ENCODE peak calls at places on chromosomes 5 and 9, in ten cellular contexts. One of them, this sample, is unnamed.

GRCh38 chr5:93294184-93294583 is 286.8 kb downstream of the NR2F1-AS1 start:
- DNase-seq in brain microvascular endothelial cell: no peak
- DNase-seq in GM12865: no peak
- DNase-seq in CD4-positive, alpha-beta T cell: no peak
- DNase-seq in HCT116: no peak
- DNase-seq in HFF-Myc: no peak
- DNase-seq in GM20000: no peak
- DNase-seq in mammary epithelial cell: peak
- DNase-seq in AG10803: peak
- DNase-seq in foreskin fibroblast: peak
- DNase-seq in this sample: no peak

GRCh38 chr5:132378580-132378979 is 9.1 kb downstream of the SLC22A5 start:
- DNase-seq in GM20000: no peak
- DNase-seq in mammary epithelial cell: no peak
- DNase-seq in CD4-positive, alpha-beta T cell: no peak
- DNase-seq in GM12865: no peak
- DNase-seq in foreskin fibroblast: peak
- DNase-seq in HFF-Myc: no peak
- DNase-seq in HCT116: no peak
- DNase-seq in AG10803: no peak
- DNase-seq in brain microvascular endothelial cell: no peak
- DNase-seq in this sample: no peak

GRCh38 chr5:158769702-158770101 is 330.0 kb downstream of the EBF1 start:
- DNase-seq in foreskin fibroblast: no peak
- DNase-seq in mammary epithelial cell: no peak
- DNase-seq in HCT116: no peak
- DNase-seq in GM20000: no peak
- DNase-seq in CD4-positive, alpha-beta T cell: no peak
- DNase-seq in brain microvascular endothelial cell: no peak
- DNase-seq in AG10803: peak
- DNase-seq in GM12865: no peak
- DNase-seq in HFF-Myc: no peak
- DNase-seq in this sample: no peak

GRCh38 chr5:9240431-9240830 is 305.4 kb downstream of the SEMA5A start:
- DNase-seq in brain microvascular endothelial cell: no peak
- DNase-seq in HCT116: no peak
- DNase-seq in mammary epithelial cell: no peak
- DNase-seq in AG10803: no peak
- DNase-seq in GM20000: no peak
- DNase-seq in GM12865: no peak
- DNase-seq in CD4-positive, alpha-beta T cell: no peak
- DNase-seq in foreskin fibroblast: no peak
- DNase-seq in HFF-Myc: no peak
- DNase-seq in this sample: no peak

GRCh38 chr9:91795500-91796241 is 154.4 kb downstream of the ROR2 start:
- DNase-seq in HCT116: peak
- DNase-seq in GM20000: no peak
- DNase-seq in GM12865: no peak
- DNase-seq in brain microvascular endothelial cell: no peak
- DNase-seq in foreskin fibroblast: peak
- DNase-seq in AG10803: no peak
- DNase-seq in CD4-positive, alpha-beta T cell: no peak
- DNase-seq in mammary epithelial cell: peak
- DNase-seq in HFF-Myc: no peak
- DNase-seq in this sample: no peak

GRCh38 chr9:85377751-85378289 is 363.9 kb downstream of the AGTPBP1 start:
- DNase-seq in mammary epithelial cell: peak
- DNase-seq in GM20000: no peak
- DNase-seq in HCT116: no peak
- DNase-seq in AG10803: no peak
- DNase-seq in foreskin fibroblast: peak
- DNase-seq in GM12865: peak
- DNase-seq in CD4-positive, alpha-beta T cell: no peak
- DNase-seq in brain microvascular endothelial cell: no peak
- DNase-seq in HFF-Myc: no peak
- DNase-seq in this sample: no peak

GRCh38 chr9:33318225-33318624 is 27.9 kb downstream of the NFX1 start:
- DNase-seq in brain microvascular endothelial cell: no peak
- DNase-seq in GM20000: no peak
- DNase-seq in HFF-Myc: no peak
- DNase-seq in CD4-positive, alpha-beta T cell: no peak
- DNase-seq in foreskin fibroblast: peak
- DNase-seq in mammary epithelial cell: no peak
- DNase-seq in HCT116: no peak
- DNase-seq in AG10803: no peak
- DNase-seq in GM12865: no peak
- DNase-seq in this sample: no peak

GRCh38 chr5:154215531-154215930 is 25.0 kb downstream of the GALNT10 start:
- DNase-seq in AG10803: no peak
- DNase-seq in HFF-Myc: no peak
- DNase-seq in HCT116: no peak
- DNase-seq in foreskin fibroblast: no peak
- DNase-seq in GM12865: no peak
- DNase-seq in GM20000: no peak
- DNase-seq in mammary epithelial cell: peak
- DNase-seq in CD4-positive, alpha-beta T cell: no peak
- DNase-seq in brain microvascular endothelial cell: no peak
- DNase-seq in this sample: no peak

GRCh38 chr5:73640861-73641320 is 14.9 kb downstream of the ARHGEF28 start:
- DNase-seq in CD4-positive, alpha-beta T cell: no peak
- DNase-seq in brain microvascular endothelial cell: no peak
- DNase-seq in HCT116: no peak
- DNase-seq in HFF-Myc: no peak
- DNase-seq in foreskin fibroblast: peak
- DNase-seq in mammary epithelial cell: no peak
- DNase-seq in GM12865: no peak
- DNase-seq in AG10803: peak
- DNase-seq in GM20000: no peak
- DNase-seq in this sample: no peak

GRCh38 chr5:134053840-134054338 is 49.1 kb upstream of the VDAC1 start:
- DNase-seq in mammary epithelial cell: peak
- DNase-seq in GM12865: no peak
- DNase-seq in AG10803: peak
- DNase-seq in HCT116: peak
- DNase-seq in foreskin fibroblast: peak
- DNase-seq in brain microvascular endothelial cell: no peak
- DNase-seq in HFF-Myc: no peak
- DNase-seq in CD4-positive, alpha-beta T cell: no peak
- DNase-seq in GM20000: no peak
- DNase-seq in this sample: no peak

GRCh38 chr5:150077060-150077459 is 9.3 kb downstream of the CSF1R start:
- DNase-seq in HCT116: no peak
- DNase-seq in GM20000: peak
- DNase-seq in brain microvascular endothelial cell: no peak
- DNase-seq in foreskin fibroblast: no peak
- DNase-seq in mammary epithelial cell: no peak
- DNase-seq in GM12865: no peak
- DNase-seq in AG10803: no peak
- DNase-seq in HFF-Myc: no peak
- DNase-seq in CD4-positive, alpha-beta T cell: no peak
- DNase-seq in this sample: no peak

GRCh38 chr5:171534009-171534895 is 114.8 kb downstream of the FGF18 start:
- DNase-seq in foreskin fibroblast: no peak
- DNase-seq in GM20000: no peak
- DNase-seq in AG10803: no peak
- DNase-seq in mammary epithelial cell: peak
- DNase-seq in GM12865: no peak
- DNase-seq in brain microvascular endothelial cell: no peak
- DNase-seq in HCT116: no peak
- DNase-seq in CD4-positive, alpha-beta T cell: no peak
- DNase-seq in HFF-Myc: no peak
- DNase-seq in this sample: no peak

DNA sequence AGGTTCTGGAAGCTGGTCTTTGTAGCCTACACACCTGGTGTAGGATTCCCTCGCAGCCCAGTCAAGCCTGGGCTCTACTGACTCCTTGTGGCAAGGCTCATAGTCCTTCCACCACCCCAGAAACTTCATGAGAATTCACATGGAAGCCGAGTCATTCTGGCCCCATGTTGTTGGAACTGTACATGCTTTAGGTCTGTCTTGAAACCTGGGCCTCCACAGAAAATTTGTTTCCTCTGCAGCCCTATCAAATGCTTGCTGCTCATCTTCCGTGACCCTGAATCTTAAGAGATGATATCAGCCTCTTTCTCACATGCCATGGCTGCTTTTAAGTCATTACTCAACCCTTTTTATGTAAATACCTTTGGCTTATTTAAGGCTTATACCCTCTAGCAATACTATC is 113.4 kb upstream of the GRHPR start:
- DNase-seq in brain microvascular endothelial cell: no peak
- DNase-seq in GM12865: peak
- DNase-seq in foreskin fibroblast: peak
- DNase-seq in GM20000: peak
- DNase-seq in mammary epithelial cell: peak
- DNase-seq in CD4-positive, alpha-beta T cell: no peak
- DNase-seq in HCT116: no peak
- DNase-seq in HFF-Myc: no peak
- DNase-seq in AG10803: no peak
- DNase-seq in this sample: no peak
- TF ChIP-seq CTCF in brain microvascular endothelial cell: peak
- TF ChIP-seq CTCF in GM12865: peak
- TF ChIP-seq CTCF in foreskin fibroblast: peak
- TF ChIP-seq CTCF in GM20000: peak
- TF ChIP-seq CTCF in mammary epithelial cell: peak
- TF ChIP-seq CTCF in CD4-positive, alpha-beta T cell: peak
- TF ChIP-seq CTCF in HCT116: peak
- TF ChIP-seq CTCF in HFF-Myc: peak
- TF ChIP-seq CTCF in AG10803: no peak
- TF ChIP-seq CTCF in this sample: peak

GRCh38 chr9:28853487-28853886 is 1280.2 kb upstream of the C9orf72 start:
- DNase-seq in AG10803: no peak
- DNase-seq in foreskin fibroblast: no peak
- DNase-seq in brain microvascular endothelial cell: no peak
- DNase-seq in HFF-Myc: no peak
- DNase-seq in mammary epithelial cell: no peak
- DNase-seq in GM12865: no peak
- DNase-seq in HCT116: no peak
- DNase-seq in CD4-positive, alpha-beta T cell: no peak
- DNase-seq in GM20000: no peak
- DNase-seq in this sample: no peak
- TF ChIP-seq CTCF in AG10803: no peak
- TF ChIP-seq CTCF in foreskin fibroblast: no peak
- TF ChIP-seq CTCF in brain microvascular endothelial cell: no peak
- TF ChIP-seq CTCF in HFF-Myc: no peak
- TF ChIP-seq CTCF in mammary epithelial cell: no peak
- TF ChIP-seq CTCF in GM12865: no peak
- TF ChIP-seq CTCF in HCT116: no peak
- TF ChIP-seq CTCF in CD4-positive, alpha-beta T cell: no peak
- TF ChIP-seq CTCF in GM20000: no peak
- TF ChIP-seq CTCF in this sample: no peak

GRCh38 chr5:155260798-155261197 is 247.2 kb downstream of the KIF4B start:
- DNase-seq in foreskin fibroblast: no peak
- DNase-seq in mammary epithelial cell: no peak
- DNase-seq in GM12865: peak
- DNase-seq in CD4-positive, alpha-beta T cell: no peak
- DNase-seq in AG10803: no peak
- DNase-seq in HFF-Myc: no peak
- DNase-seq in HCT116: peak
- DNase-seq in GM20000: no peak
- DNase-seq in brain microvascular endothelial cell: no peak
- DNase-seq in this sample: no peak
- TF ChIP-seq CTCF in foreskin fibroblast: no peak
- TF ChIP-seq CTCF in mammary epithelial cell: peak
- TF ChIP-seq CTCF in GM12865: peak
- TF ChIP-seq CTCF in CD4-positive, alpha-beta T cell: no peak
- TF ChIP-seq CTCF in AG10803: no peak
- TF ChIP-seq CTCF in HFF-Myc: no peak
- TF ChIP-seq CTCF in HCT116: peak
- TF ChIP-seq CTCF in GM20000: no peak
- TF ChIP-seq CTCF in brain microvascular endothelial cell: no peak
- TF ChIP-seq CTCF in this sample: peak

GRCh38 chr9:27569406-27569805 is 3.9 kb downstream of the C9orf72 start:
- DNase-seq in HCT116: no peak
- DNase-seq in GM12865: no peak
- DNase-seq in mammary epithelial cell: peak
- DNase-seq in brain microvascular endothelial cell: no peak
- DNase-seq in CD4-positive, alpha-beta T cell: no peak
- DNase-seq in GM20000: no peak
- DNase-seq in AG10803: no peak
- DNase-seq in foreskin fibroblast: no peak
- DNase-seq in HFF-Myc: no peak
- DNase-seq in this sample: no peak

GRCh38 chr9:27572566-27572917 is 739 bp downstream of the C9orf72 start:
- DNase-seq in foreskin fibroblast: no peak
- DNase-seq in AG10803: peak
- DNase-seq in HFF-Myc: no peak
- DNase-seq in GM12865: peak
- DNase-seq in brain microvascular endothelial cell: peak
- DNase-seq in mammary epithelial cell: peak
- DNase-seq in GM20000: peak
- DNase-seq in CD4-positive, alpha-beta T cell: peak
- DNase-seq in HCT116: no peak
- DNase-seq in this sample: peak

GRCh38 chr9:27573699-27574265 is 501 bp upstream of the C9orf72 start:
- DNase-seq in AG10803: peak
- DNase-seq in HCT116: peak
- DNase-seq in foreskin fibroblast: peak
- DNase-seq in GM20000: peak
- DNase-seq in mammary epithelial cell: peak
- DNase-seq in GM12865: peak
- DNase-seq in brain microvascular endothelial cell: peak
- DNase-seq in CD4-positive, alpha-beta T cell: peak
- DNase-seq in HFF-Myc: peak
- DNase-seq in this sample: peak

GRCh38 chr9:27572036-27572435 is 1.2 kb downstream of the C9orf72 start:
- DNase-seq in HFF-Myc: no peak
- DNase-seq in HCT116: no peak
- DNase-seq in mammary epithelial cell: no peak
- DNase-seq in GM20000: no peak
- DNase-seq in brain microvascular endothelial cell: no peak
- DNase-seq in foreskin fibroblast: no peak
- DNase-seq in GM12865: no peak
- DNase-seq in AG10803: no peak
- DNase-seq in CD4-positive, alpha-beta T cell: no peak
- DNase-seq in this sample: no peak

DNA sequence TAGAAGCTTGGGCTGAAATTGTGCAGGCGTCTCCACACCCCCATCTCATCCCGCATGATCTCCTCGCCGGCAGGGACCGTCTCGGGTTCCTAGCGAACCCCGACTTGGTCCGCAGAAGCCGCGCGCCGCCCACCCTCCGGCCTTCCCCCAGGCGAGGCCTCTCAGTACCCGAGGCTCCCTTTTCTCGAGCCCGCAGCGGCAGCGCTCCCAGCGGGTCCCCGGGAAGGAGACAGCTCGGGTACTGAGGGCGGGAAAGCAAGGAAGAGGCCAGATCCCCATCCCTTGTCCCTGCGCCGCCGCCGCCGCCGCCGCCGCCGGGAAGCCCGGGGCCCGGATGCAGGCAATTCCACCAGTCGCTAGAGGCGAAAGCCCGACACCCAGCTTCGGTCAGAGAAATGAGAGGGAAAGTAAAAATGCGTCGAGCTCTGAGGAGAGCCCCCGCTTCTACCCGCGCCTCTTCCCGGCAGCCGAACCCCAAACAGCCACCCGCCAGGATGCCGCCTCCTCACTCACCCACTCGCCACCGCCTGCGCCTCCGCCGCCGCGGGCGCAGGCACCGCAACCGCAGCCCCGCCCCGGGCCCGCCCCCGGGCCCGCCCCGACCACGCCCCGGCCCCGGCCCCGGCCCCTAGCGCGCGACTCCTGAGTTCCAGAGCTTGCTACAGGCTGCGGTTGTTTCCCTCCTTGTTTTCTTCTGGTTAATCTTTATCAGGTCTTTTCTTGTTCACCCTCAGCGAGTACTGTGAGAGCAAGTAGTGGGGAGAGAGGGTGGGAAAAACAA is at the start of gene C9orf72:
- DNase-seq in AG10803: peak
- DNase-seq in mammary epithelial cell: no peak
- DNase-seq in CD4-positive, alpha-beta T cell: peak
- DNase-seq in brain microvascular endothelial cell: peak
- DNase-seq in GM12865: peak
- DNase-seq in GM20000: peak
- DNase-seq in HFF-Myc: no peak
- DNase-seq in foreskin fibroblast: peak
- DNase-seq in HCT116: no peak
- DNase-seq in this sample: peak
- TF ChIP-seq CTCF in AG10803: no peak
- TF ChIP-seq CTCF in mammary epithelial cell: no peak
- TF ChIP-seq CTCF in CD4-positive, alpha-beta T cell: no peak
- TF ChIP-seq CTCF in brain microvascular endothelial cell: no peak
- TF ChIP-seq CTCF in GM12865: no peak
- TF ChIP-seq CTCF in GM20000: no peak
- TF ChIP-seq CTCF in HFF-Myc: no peak
- TF ChIP-seq CTCF in foreskin fibroblast: no peak
- TF ChIP-seq CTCF in HCT116: no peak
- TF ChIP-seq CTCF in this sample: peak